ENCODE peak calls at places on chromosomes 16 and 17, in five cellular contexts. C is GM12878, M is A549, F is ovary, Z is sigmoid colon. V is an unnamed sample.

GRCh38 chr16:58032710-58033293 is 7.2 kb downstream of the MMP15 start:
- DNase-seq in Z (no peak), F (no peak), M (no peak), C (no peak), V (no peak)

GRCh38 chr17:12041316-12041715 is 20.6 kb downstream of the MAP2K4 start:
- DNase-seq in C (no peak), F (no peak), Z (no peak), M (peak; percentile 29), V (no peak)

GRCh38 chr16:11835891-11836652 is 15.3 kb downstream of the RSL1D1 start:
- DNase-seq in Z (no peak), M (no peak), C (no peak), F (no peak), V (no peak)

GRCh38 chr16:56683424-56684162 is 1.3 kb downstream of the MT1X start:
- DNase-seq in C (no peak), F (no peak), Z (peak; percentile 68), M (no peak), V (no peak)

GRCh38 chr17:4987767-4988083 is 250 bp upstream of the CAMTA2 start:
- DNase-seq in M (no peak), C (no peak), F (no peak), Z (no peak), V (no peak)

GRCh38 chr17:32988481-32989101 is 3.1 kb upstream of the SPACA3 start:
- DNase-seq in Z (no peak), F (no peak), C (no peak), M (no peak), V (no peak)

GRCh38 chr17:39513256-39513655 is 52.0 kb downstream of the CDK12 start:
- DNase-seq in F (no peak), C (no peak), M (no peak), Z (no peak), V (no peak)

GRCh38 chr16:53740476-53740875 is 36.5 kb downstream of the FTO start:
- DNase-seq in C (no peak), F (no peak), M (no peak), Z (no peak), V (no peak)

GRCh38 chr17:13635951-13636350 is 34.2 kb upstream of the HS3ST3A1 start:
- DNase-seq in Z (no peak), C (no peak), M (no peak), F (no peak), V (no peak)

GRCh38 chr16:19879241-19879792 is 5.3 kb downstream of the GPRC5B start:
- DNase-seq in M (peak; percentile 24), C (no peak), F (no peak), Z (no peak), V (no peak)

GRCh38 chr16:75074920-75075687 is 41.5 kb downstream of the LDHD start:
- DNase-seq in Z (no peak), F (no peak), M (no peak), C (peak; percentile 96), V (no peak)

GRCh38 chr17:81483862-81484194 is 28.8 kb downstream of the ACTG1 start:
- DNase-seq in M (no peak), C (no peak), Z (no peak), F (no peak), V (no peak)

GRCh38 chr16:77383606-77384187 is 51.1 kb downstream of the ADAMTS18 start:
- DNase-seq in F (no peak), C (no peak), Z (no peak), M (no peak), V (no peak)

GRCh38 chr17:68585643-68586042 is 15.5 kb downstream of the FAM20A start:
- DNase-seq in M (no peak), C (no peak), Z (no peak), F (no peak), V (no peak)

GRCh38 chr17:19248923-19249574 is 11.9 kb downstream of the EPN2 start:
- DNase-seq in C (no peak), Z (peak; percentile 83), F (peak; percentile 39), M (no peak), V (no peak)

GRCh38 chr17:58344791-58345157 is 7.2 kb downstream of the SUPT4H1 start:
- DNase-seq in C (peak; percentile 62), F (no peak), M (no peak), Z (no peak), V (no peak)

GRCh38 chr16:66127459-66128362 is 238.8 kb upstream of the CDH5 start:
- DNase-seq in M (no peak), F (no peak), C (no peak), Z (no peak), V (no peak)

GRCh38 chr17:41418116-41418860 is 6.1 kb downstream of the KRT37 start:
- DNase-seq in F (no peak), C (no peak), M (no peak), Z (no peak), V (no peak)

DNA sequence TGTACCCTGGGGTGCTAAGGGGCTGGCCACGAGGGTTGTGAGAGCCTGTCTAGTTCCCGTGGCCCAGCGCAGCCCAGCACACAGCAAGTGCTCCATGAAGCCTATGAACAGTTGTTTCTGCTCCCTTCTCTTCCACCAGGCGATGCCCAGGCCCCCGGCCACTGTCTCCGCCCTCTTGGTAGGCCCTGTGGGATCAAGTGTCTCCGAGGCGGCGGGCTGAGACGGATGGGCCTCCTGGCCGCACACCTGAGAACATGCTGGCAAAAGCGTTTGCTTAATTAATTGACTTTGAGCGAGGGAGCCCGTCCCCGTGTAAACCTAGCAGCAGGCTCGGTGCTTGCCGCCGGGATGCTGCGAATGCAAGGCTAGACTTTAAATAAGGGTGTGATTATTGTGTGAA is 129.7 kb upstream of the GSE1 start:
- DNase-seq in C (no peak), F (no peak), Z (no peak), M (no peak), V (no peak)
- H3K4me3 ChIP-seq in C (no peak overlapping the region), F (no peak overlapping the region), Z (no peak overlapping the region), M (no peak overlapping the region), V (no peak overlapping the region)

DNA sequence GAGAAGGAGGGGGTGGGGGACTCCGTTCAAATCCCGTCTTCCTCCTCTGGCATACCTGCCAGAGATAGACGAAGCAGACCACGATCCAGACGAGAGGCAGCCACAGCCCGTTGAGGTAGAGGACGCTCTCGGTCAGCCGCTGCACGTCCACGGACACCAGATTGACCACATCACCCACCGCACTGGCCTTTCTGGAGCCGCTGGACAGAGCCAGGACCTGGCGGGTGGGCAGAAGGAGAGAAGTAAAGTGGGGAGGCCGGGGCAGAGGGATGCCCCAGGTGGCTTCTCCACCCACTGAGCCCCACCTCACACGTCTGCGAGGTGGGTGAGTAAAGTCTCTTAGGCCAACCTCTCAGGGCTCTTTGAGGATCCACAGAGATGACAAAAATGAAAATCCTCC is 25.3 kb downstream of the ABCC6 start:
- DNase-seq in Z (no peak), M (no peak), C (no peak), F (no peak), V (no peak)
- TF ChIP-seq EP300 in Z (no peak), M (no peak), C (no peak), F (no peak), V (no peak)

DNA sequence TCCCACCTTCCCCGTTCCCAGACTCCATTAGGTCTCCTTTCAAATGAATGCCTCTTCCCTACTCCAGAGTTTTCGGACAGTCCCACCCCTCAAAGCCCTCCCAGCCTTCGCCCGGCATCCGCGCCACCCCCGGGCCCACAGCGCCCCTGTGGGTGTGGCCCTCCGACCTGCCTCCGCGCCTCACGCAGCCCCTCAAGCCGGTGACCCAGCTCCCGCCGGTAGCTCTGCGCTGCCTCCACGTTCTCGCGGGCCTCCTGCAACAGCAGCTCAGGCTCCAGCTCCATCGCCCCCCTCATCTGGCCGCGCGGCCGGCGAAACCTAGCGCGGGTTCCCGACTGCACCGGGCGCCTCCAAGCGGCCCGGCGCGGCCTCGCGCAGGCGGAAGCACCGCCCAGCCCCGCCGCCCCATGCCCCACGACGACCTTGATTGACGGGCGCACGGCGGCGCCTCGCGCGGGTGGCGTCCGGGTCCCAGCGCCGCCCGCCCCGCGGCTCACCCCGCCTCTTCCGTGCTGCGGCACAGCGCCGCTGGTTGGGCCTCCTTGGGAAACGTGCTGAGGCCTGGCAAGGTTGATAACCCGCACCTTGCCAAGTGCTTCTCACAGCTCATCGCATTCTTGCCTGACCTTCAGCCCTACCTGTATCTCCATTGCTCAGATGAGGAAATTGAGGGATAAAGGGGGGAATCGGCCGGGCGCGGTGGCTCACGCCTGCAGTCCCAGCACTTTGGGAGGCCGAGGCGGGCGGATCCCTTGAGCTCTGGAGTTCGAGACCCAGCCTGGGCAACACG is at the start of gene CRLF3:
- DNase-seq in C (peak; percentile 53), M (peak; percentile 94), F (peak; percentile 85), Z (peak; percentile 93), V (peak; percentile 68)
- TF ChIP-seq POLR2A in C (peak; percentile 96), M (peak; percentile 89), F (peak; percentile 35), Z (peak; percentile 58), V (peak; percentile 39)

DNA sequence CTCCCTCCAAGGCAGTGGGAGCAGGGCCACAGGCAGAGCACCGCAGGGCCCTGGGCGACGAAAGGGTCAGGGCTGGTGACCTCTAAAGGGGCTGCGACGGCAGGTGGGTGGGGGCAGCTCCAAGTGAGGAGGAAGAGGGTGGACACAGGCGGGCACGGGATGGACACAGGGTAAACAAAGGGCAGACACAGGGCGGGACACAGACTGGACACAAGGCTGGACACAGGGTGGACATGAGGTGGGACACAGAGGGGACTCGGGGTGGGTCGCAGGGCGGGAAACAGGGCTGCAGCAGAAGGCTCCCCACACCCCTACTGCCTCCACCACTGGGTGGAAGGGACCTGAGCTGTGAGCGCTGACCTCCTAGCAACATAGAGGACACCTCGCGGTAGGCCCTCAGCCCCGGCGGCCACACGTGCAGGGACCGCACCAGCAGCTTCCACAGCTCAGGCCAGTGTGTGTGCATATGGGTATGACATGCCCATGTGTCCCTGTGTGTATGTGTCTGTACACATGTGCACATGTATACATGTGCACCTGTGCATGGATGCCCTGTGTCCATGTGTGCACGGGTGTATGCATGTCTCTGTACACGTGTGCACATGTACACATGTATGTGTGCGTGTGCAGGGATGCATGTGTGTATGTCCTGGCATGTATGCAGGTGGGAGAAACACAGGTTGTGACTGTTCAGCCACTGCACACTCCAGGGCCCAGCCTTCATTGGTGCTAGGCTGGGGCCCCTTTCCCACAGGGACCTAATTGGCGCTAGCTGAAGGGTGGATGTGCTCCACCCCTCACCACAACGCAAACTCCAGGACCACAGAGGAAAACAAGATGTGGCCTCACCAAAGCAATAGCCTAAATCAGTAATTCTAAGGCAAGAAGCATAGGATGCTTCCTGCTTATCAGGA is 7.6 kb downstream of the LMF1 start:
- DNase-seq in M (no peak), Z (no peak), C (no peak), F (no peak), V (no peak)
- H3K4me3 ChIP-seq in M (no peak overlapping the region), Z (no peak overlapping the region), C (no peak overlapping the region), F (no peak overlapping the region), V (no peak overlapping the region)

GRCh38 chr17:78380370-78380769 is 1.9 kb downstream of the PGS1 start:
- DNase-seq in C (no peak), F (no peak), M (no peak), Z (no peak), V (no peak)

GRCh38 chr17:78377858-78378224 is 608 bp upstream of the PGS1 start:
- DNase-seq in Z (no peak), F (no peak), C (no peak), M (peak; percentile 51), V (no peak)

GRCh38 chr17:78379134-78379497 is 667 bp downstream of the PGS1 start:
- DNase-seq in F (no peak), C (no peak), Z (no peak), M (no peak), V (no peak)

GRCh38 chr17:78376161-78376560 is 2.3 kb upstream of the PGS1 start:
- DNase-seq in C (no peak), Z (no peak), M (no peak), F (no peak), V (no peak)

GRCh38 chr17:78378225-78379133 is at the start of gene PGS1:
- DNase-seq in C (no peak), F (peak; percentile 76), M (peak; percentile 81), Z (peak; percentile 88), V (peak; percentile 55)
- TF ChIP-seq EP300 in C (peak; percentile 17), F (no peak), M (no peak), Z (no peak), V (peak; percentile 77)

GRCh38 chr17:50541916-50542688 is 4.9 kb upstream of the SPATA20 start:
- DNase-seq in M (peak; percentile 80), F (peak; percentile 89), C (no peak), Z (peak; percentile 92), V (peak; percentile 79)
- TF ChIP-seq POLR2A in M (peak; percentile 92), F (peak; percentile 64), C (peak; percentile 61), Z (peak; percentile 13), V (peak; percentile 27)

V was measured in tibial nerve.